ENCODE peak calls at places on chromosome 19, in four cellular contexts. H, G, S and V are unnamed samples.

GRCh38 chr19:39506944-39507714 is 7.8 kb upstream of the SELENOV start:
- DNase-seq in H (peak; percentile 69), G (no peak), S (peak; percentile 92), V (peak; percentile 67)

GRCh38 chr19:49889687-49890348 is 6.9 kb downstream of the IL4I1 start:
- DNase-seq in H (peak; percentile 79), G (no peak), S (peak; percentile 64), V (peak; percentile 61)

GRCh38 chr19:6065685-6066365 is 44.5 kb downstream of the RFX2 start:
- DNase-seq in H (peak; percentile 96), G (no peak), S (peak; percentile 87), V (peak; percentile 30)

GRCh38 chr19:43518051-43518450 is 8.9 kb downstream of the ETHE1 start:
- DNase-seq in H (no peak), G (no peak), S (no peak), V (no peak)

GRCh38 chr19:2630352-2631001 is 72.0 kb downstream of the GNG7 start:
- DNase-seq in H (no peak), G (no peak), S (no peak), V (no peak)

GRCh38 chr19:15828121-15828620 is 12.7 kb upstream of the OR10H1 start:
- DNase-seq in H (no peak), G (no peak), S (peak; percentile 69), V (no peak)

GRCh38 chr19:6713773-6714692 is 6.4 kb downstream of the C3 start:
- DNase-seq in H (no peak), G (no peak), S (no peak), V (no peak)

GRCh38 chr19:22422220-22422619 is at the start of gene ZNF98:
- DNase-seq in H (no peak), G (no peak), S (no peak), V (no peak)

GRCh38 chr19:49642488-49643035 is 553 bp downstream of the SCAF1 start:
- DNase-seq in H (no peak), G (no peak), S (no peak), V (no peak)

GRCh38 chr19:40599331-40600085 is 1.7 kb upstream of the LTBP4 start:
- DNase-seq in H (no peak), G (no peak), S (no peak), V (no peak)

GRCh38 chr19:2428027-2428690 is 773 bp upstream of the TIMM13 start:
- DNase-seq in H (no peak), G (no peak), S (no peak), V (peak; percentile 8)

GRCh38 chr19:17236831-17237543 is 8.7 kb downstream of the NR2F6 start:
- DNase-seq in H (no peak), G (no peak), S (no peak), V (no peak)

GRCh38 chr19:54369082-54369691 is 4.5 kb upstream of the LAIR1 start:
- DNase-seq in H (no peak), G (no peak), S (no peak), V (no peak)

GRCh38 chr19:44552324-44552723 is 22.8 kb upstream of the CEACAM20 start:
- DNase-seq in H (peak; percentile 45), G (no peak), S (peak; percentile 71), V (no peak)

GRCh38 chr19:5694952-5695648 is 5.0 kb downstream of the RPL36 start:
- DNase-seq in H (no peak), G (no peak), S (no peak), V (no peak)

GRCh38 chr19:33303791-33304759 is 1.7 kb upstream of the CEBPA start:
- DNase-seq in H (no peak), G (no peak), S (no peak), V (no peak)

GRCh38 chr19:35410487-35410886 is 37.6 kb upstream of the FFAR2 start:
- DNase-seq in H (no peak), G (no peak), S (no peak), V (no peak)

GRCh38 chr19:38482496-38482895 is 49.0 kb downstream of the RYR1 start:
- DNase-seq in H (no peak), G (no peak), S (no peak), V (no peak)

GRCh38 chr19:10116085-10116865 is 3.4 kb downstream of the EIF3G start:
- DNase-seq in H (no peak), G (no peak), S (no peak), V (no peak)
- H3K9ac ChIP-seq in H (no peak overlapping the region), G (no peak overlapping the region), S (no peak overlapping the region), V (no peak overlapping the region)

GRCh38 chr19:10260141-10260584 is 8.1 kb downstream of the MRPL4 start:
- DNase-seq in H (no peak), G (no peak), S (peak; percentile 7), V (no peak)
- TF ChIP-seq FOS in H (no peak), G (no peak), S (no peak), V (no peak)

GRCh38 chr19:45883881-45884681 is 1.9 kb downstream of the IRF2BP1 start:
- DNase-seq in H (no peak), G (no peak), S (no peak), V (no peak)
- H3K9ac ChIP-seq in H (no peak overlapping the region), G (no peak overlapping the region), S (no peak overlapping the region), V (peak overlapping the region; percentile 29)

GRCh38 chr19:4089946-4090345 is 23.2 kb upstream of the ZBTB7A start:
- DNase-seq in H (no peak), G (no peak), S (no peak), V (no peak)

GRCh38 chr19:4088065-4088679 is 21.5 kb upstream of the ZBTB7A start:
- DNase-seq in H (no peak), G (no peak), S (no peak), V (no peak)

GRCh38 chr19:4089400-4089908 is 22.8 kb upstream of the ZBTB7A start:
- DNase-seq in H (no peak), G (no peak), S (no peak), V (no peak)

GRCh38 chr19:4090351-4091220 is 23.9 kb upstream of the ZBTB7A start:
- DNase-seq in H (no peak), G (no peak), S (no peak), V (no peak)

DNA sequence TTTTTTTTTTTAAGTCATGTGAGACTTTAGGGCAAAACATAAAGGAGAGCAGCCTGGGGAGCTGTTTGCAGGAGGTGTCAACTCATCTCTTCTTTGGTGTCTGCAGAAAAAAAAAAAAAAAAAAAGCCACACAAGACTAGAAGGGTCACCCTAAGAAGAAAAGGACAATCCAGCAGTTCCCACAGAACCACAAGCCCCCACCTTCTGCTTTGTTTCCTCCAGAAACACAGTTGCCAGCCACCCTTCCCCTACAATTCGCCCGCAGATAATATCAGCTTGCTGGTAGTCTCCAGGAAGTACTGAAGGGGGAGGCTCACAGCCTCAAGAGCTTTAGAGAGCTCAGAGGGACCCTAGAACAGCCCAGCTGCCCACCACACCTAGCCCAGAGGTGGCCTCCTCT is 22.3 kb upstream of the ZBTB7A start:
- DNase-seq in H (no peak), G (no peak), S (no peak), V (no peak)
- TF ChIP-seq FOS in H (no peak), G (no peak), S (no peak), V (no peak)

GRCh38 chr19:47151627-47152026 is 21.0 kb downstream of the SAE1 start:
- DNase-seq in H (no peak), G (no peak), S (no peak), V (no peak)

GRCh38 chr19:47152632-47153031 is 22.0 kb downstream of the SAE1 start:
- DNase-seq in H (no peak), G (no peak), S (no peak), V (peak; percentile 47)

GRCh38 chr19:47153266-47153665 is 22.6 kb downstream of the SAE1 start:
- DNase-seq in H (no peak), G (no peak), S (no peak), V (no peak)

GRCh38 chr19:47155141-47155540 is 24.5 kb downstream of the SAE1 start:
- DNase-seq in H (no peak), G (no peak), S (no peak), V (no peak)

GRCh38 chr19:47152205-47152604 is 21.6 kb downstream of the SAE1 start:
- DNase-seq in H (peak; percentile 77), G (no peak), S (no peak), V (no peak)
- H3K9ac ChIP-seq in H (peak overlapping the region; percentile 19), G (no peak overlapping the region), S (no peak overlapping the region), V (no peak overlapping the region)

DNA sequence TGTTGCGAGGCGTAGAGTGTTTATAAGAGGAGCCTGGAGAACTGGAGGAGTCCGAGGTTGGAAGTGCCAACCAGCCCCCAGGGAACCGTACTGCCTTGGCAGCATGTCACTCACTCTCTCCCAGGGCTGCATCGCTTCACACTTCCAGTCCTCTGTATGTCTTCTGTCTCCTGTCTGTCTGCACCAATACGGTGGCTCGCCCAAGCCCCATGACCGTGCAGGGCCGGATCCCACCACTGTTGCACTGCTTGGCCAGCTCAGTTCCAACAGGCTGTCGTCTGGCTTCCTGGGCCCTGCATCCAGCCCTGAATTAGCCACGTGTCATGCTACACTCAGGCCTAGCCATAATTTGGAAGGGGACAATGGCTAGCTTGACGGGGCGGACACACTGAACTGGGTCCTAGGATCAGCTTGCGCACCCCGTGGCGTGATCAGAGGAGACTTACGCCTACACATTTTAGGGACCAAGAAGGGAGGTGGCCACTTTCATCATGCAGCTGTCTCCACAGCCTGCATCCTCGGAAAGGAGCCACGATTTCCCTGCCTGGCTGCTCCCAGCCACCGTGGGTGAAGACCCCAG is 147.1 kb downstream of the URI1 start:
- DNase-seq in H (no peak), G (no peak), S (no peak), V (no peak)
- TF ChIP-seq FOS in H (no peak), G (no peak), S (no peak), V (no peak)

GRCh38 chr19:29128203-29128602 is 84.7 kb downstream of the UQCRFS1 start:
- DNase-seq in H (no peak), G (no peak), S (no peak), V (no peak)

GRCh38 chr19:29129148-29129547 is 83.8 kb downstream of the UQCRFS1 start:
- DNase-seq in H (no peak), G (no peak), S (no peak), V (no peak)
- H3K9ac ChIP-seq in H (no peak overlapping the region), G (no peak overlapping the region), S (no peak overlapping the region), V (no peak overlapping the region)

GRCh38 chr19:800360-801029 is 3.2 kb downstream of the PTBP1 start:
- DNase-seq in H (peak; percentile 23), G (no peak), S (no peak), V (no peak)

GRCh38 chr19:798415-799075 is 1.3 kb downstream of the PTBP1 start:
- DNase-seq in H (no peak), G (no peak), S (peak; percentile 39), V (no peak)

GRCh38 chr19:797528-798414 is 519 bp downstream of the PTBP1 start:
- DNase-seq in H (peak; percentile 80), G (peak; percentile 32), S (peak; percentile 88), V (peak; percentile 85)

GRCh38 chr19:801030-801860 is 4.0 kb downstream of the PTBP1 start:
- DNase-seq in H (peak; percentile 44), G (no peak), S (peak; percentile 17), V (no peak)

DNA sequence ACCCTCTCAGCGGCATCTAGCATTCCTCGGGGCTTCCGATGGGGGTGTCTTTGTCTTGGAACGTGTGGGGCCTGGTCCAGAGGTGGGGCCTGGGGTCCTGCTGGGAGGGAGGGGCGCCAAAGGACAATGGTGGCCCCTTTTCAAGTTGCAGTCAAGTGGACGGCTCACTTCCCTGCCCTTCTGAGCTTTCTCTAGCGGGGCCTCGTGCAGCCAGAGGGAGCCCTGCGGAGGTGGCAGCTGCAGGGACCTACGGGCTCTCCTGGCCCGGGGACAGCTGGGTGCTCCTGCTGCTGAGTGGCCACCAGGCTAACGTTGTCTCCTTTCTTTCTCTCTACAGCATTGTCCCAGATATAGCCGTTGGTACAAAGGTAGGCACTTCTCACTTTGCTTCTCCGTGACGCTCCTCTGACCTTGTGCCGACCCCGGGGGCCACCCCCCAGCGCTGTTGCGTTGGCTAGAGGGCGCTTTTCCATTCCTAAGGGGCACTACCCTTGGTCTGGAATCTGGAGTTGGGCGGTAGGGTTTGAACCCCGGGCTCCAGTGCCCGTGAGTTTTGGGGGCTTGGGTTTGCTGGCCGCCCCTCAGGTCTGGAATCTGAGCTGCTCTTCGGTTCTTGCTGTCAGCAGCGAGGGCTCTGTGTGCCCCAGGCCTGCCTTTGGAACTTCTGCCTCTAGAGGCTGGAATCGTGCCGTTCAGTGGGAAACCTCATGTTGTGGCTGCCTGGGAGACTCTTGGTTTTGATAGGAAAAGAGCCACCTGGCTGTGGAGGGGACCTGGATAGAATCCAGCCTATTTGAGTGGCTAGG is 2.0 kb downstream of the PTBP1 start:
- DNase-seq in H (peak; percentile 33), G (no peak), S (peak; percentile 28), V (peak; percentile 49)
- TF ChIP-seq FOS in H (no peak), G (no peak), S (no peak), V (no peak)